ENCODE peak calls at places on chromosomes 1 and 21, in four cellular contexts. V is naive B cell, I is NCI-H1417, Y is cardiac fibroblast. Q is an unnamed sample.

GRCh38 chr1:228867093-228867950 is 132.0 kb downstream of the RHOU start:
- DNase-seq in V (no peak), I (peak), Y (no peak), Q (no peak)

GRCh38 chr1:59163268-59164092 is 133.4 kb upstream of the FGGY start:
- DNase-seq in V (no peak), I (peak), Y (peak), Q (no peak)

GRCh38 chr21:45076245-45076661 is 1.9 kb downstream of the ADARB1 start:
- DNase-seq in V (no peak), I (no peak), Y (peak), Q (no peak)

GRCh38 chr1:95041491-95042165 is 31.1 kb downstream of the ALG14 start:
- DNase-seq in V (peak), I (peak), Y (peak), Q (peak)

GRCh38 chr1:30405631-30406212 is 317.7 kb downstream of the MATN1 start:
- DNase-seq in V (no peak), I (no peak), Y (no peak), Q (no peak)

GRCh38 chr1:175600721-175601440 is 142.5 kb downstream of the TNR start:
- DNase-seq in V (peak), I (no peak), Y (no peak), Q (peak)

GRCh38 chr1:245589827-245590421 is 435.1 kb downstream of the KIF26B start:
- DNase-seq in V (no peak), I (no peak), Y (no peak), Q (no peak)

GRCh38 chr1:76046149-76046548 is 28.4 kb upstream of the ST6GALNAC3 start:
- DNase-seq in V (no peak), I (no peak), Y (no peak), Q (no peak)

GRCh38 chr1:115811140-115811828 is 29.6 kb downstream of the NHLH2 start:
- DNase-seq in V (no peak), I (no peak), Y (no peak), Q (no peak)

GRCh38 chr21:22474403-22474802 is 1476.2 kb downstream of the NCAM2 start:
- DNase-seq in V (no peak), I (no peak), Y (no peak), Q (no peak)

GRCh38 chr1:62989497-62989896 is 205.6 kb downstream of the ATG4C start:
- DNase-seq in V (no peak), I (no peak), Y (no peak), Q (no peak)

GRCh38 chr1:198560093-198560638 is 19.7 kb upstream of the ATP6V1G3 start:
- DNase-seq in V (no peak), I (peak), Y (peak), Q (no peak)

GRCh38 chr1:54547601-54548388 is at the start of gene ACOT11:
- DNase-seq in V (no peak), I (peak), Y (peak), Q (no peak)

GRCh38 chr1:54927475-54928240 is 40.7 kb upstream of the DHCR24 start:
- DNase-seq in V (no peak), I (no peak), Y (peak), Q (no peak)

GRCh38 chr1:241610056-241610815 is 29.9 kb downstream of the CHML start:
- DNase-seq in V (no peak), I (peak), Y (no peak), Q (no peak)

GRCh38 chr1:198481661-198482060 is 58.8 kb downstream of the ATP6V1G3 start:
- DNase-seq in V (no peak), I (no peak), Y (no peak), Q (no peak)

GRCh38 chr1:24912359-24913273 is 17.5 kb downstream of the RUNX3 start:
- DNase-seq in V (no peak), I (no peak), Y (no peak), Q (no peak)

GRCh38 chr1:119364640-119365039 is 3.9 kb upstream of the HAO2 start:
- DNase-seq in V (no peak), I (no peak), Y (peak), Q (no peak)

GRCh38 chr1:202207292-202207691 is 13.7 kb downstream of the LGR6 start:
- DNase-seq in V (no peak), I (no peak), Y (peak), Q (no peak)